ENCODE peak calls at places on chromosomes 2 and 18, in six cellular contexts. One of them, this sample, is unnamed.
A peak's percentile ranks its signal among the peaks of the same experiment; 100 is the strongest.

GRCh38 chr2:232927793-232928563 is 57.9 kb downstream of the SNORC start:
- DNase-seq in brain microvascular endothelial cell: no peak
- DNase-seq in HT1080: no peak
- DNase-seq in SW 1271: no peak
- DNase-seq in stimulated activated CD4-positive, alpha-beta T cell treated with anti-CD3 and anti-CD28 coated beads, TNF-alpha, amount 100 ng/mL, for 48 hours: no peak
- DNase-seq in midbrain: peak; percentile 39
- DNase-seq in this sample: no peak

GRCh38 chr2:119350311-119350998 is 16.2 kb downstream of the C2orf76 start:
- DNase-seq in SW 1271: no peak
- DNase-seq in brain microvascular endothelial cell: no peak
- DNase-seq in midbrain: no peak
- DNase-seq in HT1080: no peak
- DNase-seq in stimulated activated CD4-positive, alpha-beta T cell treated with anti-CD3 and anti-CD28 coated beads, TNF-alpha, amount 100 ng/mL, for 48 hours: no peak
- DNase-seq in this sample: no peak

GRCh38 chr2:49248506-49248905 is 94.2 kb upstream of the FSHR start:
- DNase-seq in midbrain: no peak
- DNase-seq in stimulated activated CD4-positive, alpha-beta T cell treated with anti-CD3 and anti-CD28 coated beads, TNF-alpha, amount 100 ng/mL, for 48 hours: no peak
- DNase-seq in brain microvascular endothelial cell: peak; percentile 89
- DNase-seq in SW 1271: peak; percentile 11
- DNase-seq in HT1080: peak; percentile 93
- DNase-seq in this sample: peak; percentile 88

GRCh38 chr2:96876036-96876810 is 6.3 kb upstream of the SEMA4C start:
- DNase-seq in stimulated activated CD4-positive, alpha-beta T cell treated with anti-CD3 and anti-CD28 coated beads, TNF-alpha, amount 100 ng/mL, for 48 hours: no peak
- DNase-seq in midbrain: no peak
- DNase-seq in SW 1271: no peak
- DNase-seq in HT1080: peak; percentile 74
- DNase-seq in brain microvascular endothelial cell: peak; percentile 43
- DNase-seq in this sample: peak; percentile 23

GRCh38 chr18:56043691-56044090 is 455.7 kb upstream of the TCF4 start:
- DNase-seq in midbrain: peak; percentile 92
- DNase-seq in HT1080: peak; percentile 51
- DNase-seq in brain microvascular endothelial cell: no peak
- DNase-seq in SW 1271: no peak
- DNase-seq in stimulated activated CD4-positive, alpha-beta T cell treated with anti-CD3 and anti-CD28 coated beads, TNF-alpha, amount 100 ng/mL, for 48 hours: no peak
- DNase-seq in this sample: no peak

GRCh38 chr2:101026923-101027469 is 24.9 kb downstream of the RPL31 start:
- DNase-seq in stimulated activated CD4-positive, alpha-beta T cell treated with anti-CD3 and anti-CD28 coated beads, TNF-alpha, amount 100 ng/mL, for 48 hours: no peak
- DNase-seq in HT1080: no peak
- DNase-seq in SW 1271: no peak
- DNase-seq in midbrain: no peak
- DNase-seq in brain microvascular endothelial cell: no peak
- DNase-seq in this sample: no peak

GRCh38 chr2:241857041-241857541 is 1.6 kb downstream of the PDCD1 start:
- DNase-seq in brain microvascular endothelial cell: no peak
- DNase-seq in SW 1271: no peak
- DNase-seq in HT1080: no peak
- DNase-seq in stimulated activated CD4-positive, alpha-beta T cell treated with anti-CD3 and anti-CD28 coated beads, TNF-alpha, amount 100 ng/mL, for 48 hours: no peak
- DNase-seq in midbrain: no peak
- DNase-seq in this sample: no peak

GRCh38 chr2:121810959-121811853 is 55.8 kb downstream of the TSN start:
- DNase-seq in brain microvascular endothelial cell: peak; percentile 62
- DNase-seq in SW 1271: no peak
- DNase-seq in stimulated activated CD4-positive, alpha-beta T cell treated with anti-CD3 and anti-CD28 coated beads, TNF-alpha, amount 100 ng/mL, for 48 hours: no peak
- DNase-seq in midbrain: peak; percentile 86
- DNase-seq in HT1080: peak; percentile 60
- DNase-seq in this sample: peak; percentile 38

GRCh38 chr18:76209597-76209996 is 285.4 kb downstream of the ZNF516 start:
- DNase-seq in HT1080: peak; percentile 86
- DNase-seq in stimulated activated CD4-positive, alpha-beta T cell treated with anti-CD3 and anti-CD28 coated beads, TNF-alpha, amount 100 ng/mL, for 48 hours: no peak
- DNase-seq in midbrain: no peak
- DNase-seq in brain microvascular endothelial cell: no peak
- DNase-seq in SW 1271: no peak
- DNase-seq in this sample: peak; percentile 32

GRCh38 chr2:38665854-38666577 is at the start of gene GALM:
- DNase-seq in stimulated activated CD4-positive, alpha-beta T cell treated with anti-CD3 and anti-CD28 coated beads, TNF-alpha, amount 100 ng/mL, for 48 hours: peak; percentile 56
- DNase-seq in HT1080: no peak
- DNase-seq in brain microvascular endothelial cell: peak; percentile 83
- DNase-seq in SW 1271: no peak
- DNase-seq in midbrain: peak; percentile 73
- DNase-seq in this sample: no peak

GRCh38 chr18:47250415-47251046 is 929 bp downstream of the SKOR2 start:
- DNase-seq in HT1080: no peak
- DNase-seq in brain microvascular endothelial cell: no peak
- DNase-seq in midbrain: no peak
- DNase-seq in stimulated activated CD4-positive, alpha-beta T cell treated with anti-CD3 and anti-CD28 coated beads, TNF-alpha, amount 100 ng/mL, for 48 hours: no peak
- DNase-seq in SW 1271: no peak
- DNase-seq in this sample: no peak

GRCh38 chr2:112529751-112530150 is 12.5 kb upstream of the POLR1B start:
- DNase-seq in HT1080: no peak
- DNase-seq in SW 1271: no peak
- DNase-seq in stimulated activated CD4-positive, alpha-beta T cell treated with anti-CD3 and anti-CD28 coated beads, TNF-alpha, amount 100 ng/mL, for 48 hours: no peak
- DNase-seq in midbrain: peak; percentile 37
- DNase-seq in brain microvascular endothelial cell: no peak
- DNase-seq in this sample: no peak

GRCh38 chr2:127023504-127023903 is 83.5 kb downstream of the BIN1 start:
- DNase-seq in midbrain: no peak
- DNase-seq in HT1080: no peak
- DNase-seq in brain microvascular endothelial cell: no peak
- DNase-seq in SW 1271: no peak
- DNase-seq in stimulated activated CD4-positive, alpha-beta T cell treated with anti-CD3 and anti-CD28 coated beads, TNF-alpha, amount 100 ng/mL, for 48 hours: no peak
- DNase-seq in this sample: no peak

GRCh38 chr2:14530506-14530905 is 102.0 kb upstream of the LRATD1 start:
- DNase-seq in SW 1271: no peak
- DNase-seq in stimulated activated CD4-positive, alpha-beta T cell treated with anti-CD3 and anti-CD28 coated beads, TNF-alpha, amount 100 ng/mL, for 48 hours: no peak
- DNase-seq in midbrain: no peak
- DNase-seq in HT1080: no peak
- DNase-seq in brain microvascular endothelial cell: no peak
- DNase-seq in this sample: no peak

GRCh38 chr2:72946466-72946865 is 29.1 kb downstream of the EMX1 start:
- DNase-seq in SW 1271: no peak
- DNase-seq in brain microvascular endothelial cell: no peak
- DNase-seq in HT1080: no peak
- DNase-seq in midbrain: no peak
- DNase-seq in stimulated activated CD4-positive, alpha-beta T cell treated with anti-CD3 and anti-CD28 coated beads, TNF-alpha, amount 100 ng/mL, for 48 hours: no peak
- DNase-seq in this sample: no peak

GRCh38 chr18:11520536-11520935 is 88.9 kb upstream of the SLC35G4 start:
- DNase-seq in HT1080: peak; percentile 18
- DNase-seq in brain microvascular endothelial cell: peak; percentile 31
- DNase-seq in SW 1271: no peak
- DNase-seq in midbrain: no peak
- DNase-seq in stimulated activated CD4-positive, alpha-beta T cell treated with anti-CD3 and anti-CD28 coated beads, TNF-alpha, amount 100 ng/mL, for 48 hours: no peak
- DNase-seq in this sample: no peak